ENCODE peak calls at places on chromosomes 2 and 18, in seven cellular contexts. C, T, L, F, K, X and D are unnamed samples.
A peak's percentile ranks its signal among the peaks of the same experiment; 100 is the strongest.

GRCh38 chr18:35024965-35025364 is 16.2 kb upstream of the MAPRE2 start:
- DNase-seq in T (peak; percentile 91), X (peak; percentile 74), K (peak; percentile 85), C (peak; percentile 34), L (peak; percentile 25), F (peak; percentile 13), D (no peak)

GRCh38 chr2:75113217-75113616 is 86.1 kb downstream of the TACR1 start:
- DNase-seq in K (no peak), F (no peak), T (no peak), X (no peak), C (no peak), L (no peak), D (no peak)

GRCh38 chr2:110876167-110876999 is 144.0 kb downstream of the ACOXL start:
- DNase-seq in L (no peak), T (no peak), X (no peak), C (no peak), F (no peak), K (no peak), D (no peak)

GRCh38 chr2:30514134-30514860 is 67.3 kb downstream of the LCLAT1 start:
- DNase-seq in F (peak; percentile 15), X (peak; percentile 72), K (no peak), C (peak; percentile 75), T (peak; percentile 51), L (peak; percentile 42), D (no peak)

GRCh38 chr2:238096311-238097011 is 3.7 kb upstream of the ESPNL start:
- DNase-seq in C (no peak), K (peak; percentile 84), X (no peak), L (peak; percentile 86), F (no peak), T (no peak), D (no peak)

GRCh38 chr2:218476676-218477075 is 57.8 kb downstream of the VIL1 start:
- DNase-seq in X (no peak), T (no peak), L (no peak), F (no peak), K (no peak), C (no peak), D (no peak)

GRCh38 chr2:508121-508520 is 169.1 kb downstream of the TMEM18 start:
- DNase-seq in T (no peak), F (no peak), X (no peak), C (no peak), K (no peak), L (no peak), D (no peak)

GRCh38 chr2:217887841-217888665 is 114.7 kb downstream of the TNS1 start:
- DNase-seq in K (no peak), C (no peak), X (no peak), F (no peak), L (peak; percentile 10), T (no peak), D (no peak)

GRCh38 chr2:45275235-45275805 is 266.1 kb upstream of the SIX2 start:
- DNase-seq in C (peak; percentile 56), F (peak; percentile 82), T (no peak), X (no peak), K (peak; percentile 25), L (no peak), D (peak; percentile 56)

GRCh38 chr18:61619783-61620182 is 273.0 kb downstream of the RNF152 start:
- DNase-seq in X (no peak), K (no peak), C (no peak), T (no peak), F (no peak), L (no peak), D (no peak)

GRCh38 chr18:77131100-77131651 is 1.4 kb downstream of the MBP start:
- DNase-seq in F (no peak), C (peak; percentile 45), T (peak; percentile 31), K (peak; percentile 36), L (no peak), X (no peak), D (no peak)

GRCh38 chr2:241734208-241734466 is 293 bp upstream of the D2HGDH start:
- DNase-seq in F (no peak), T (no peak), X (no peak), L (no peak), K (no peak), C (no peak), D (no peak)

GRCh38 chr2:241734467-241735208 is at the start of gene D2HGDH:
- DNase-seq in X (peak; percentile 36), L (peak; percentile 97), K (peak; percentile 89), F (peak; percentile 80), C (peak; percentile 73), T (peak; percentile 92), D (peak; percentile 77)

GRCh38 chr2:241730679-241731293 is 3.6 kb upstream of the D2HGDH start:
- DNase-seq in F (no peak), X (no peak), T (no peak), K (no peak), L (no peak), C (no peak), D (no peak)

GRCh38 chr2:241736111-241736510 is 1.7 kb downstream of the D2HGDH start:
- DNase-seq in L (no peak), T (no peak), F (peak; percentile 52), C (no peak), K (no peak), X (no peak), D (no peak)

DNA sequence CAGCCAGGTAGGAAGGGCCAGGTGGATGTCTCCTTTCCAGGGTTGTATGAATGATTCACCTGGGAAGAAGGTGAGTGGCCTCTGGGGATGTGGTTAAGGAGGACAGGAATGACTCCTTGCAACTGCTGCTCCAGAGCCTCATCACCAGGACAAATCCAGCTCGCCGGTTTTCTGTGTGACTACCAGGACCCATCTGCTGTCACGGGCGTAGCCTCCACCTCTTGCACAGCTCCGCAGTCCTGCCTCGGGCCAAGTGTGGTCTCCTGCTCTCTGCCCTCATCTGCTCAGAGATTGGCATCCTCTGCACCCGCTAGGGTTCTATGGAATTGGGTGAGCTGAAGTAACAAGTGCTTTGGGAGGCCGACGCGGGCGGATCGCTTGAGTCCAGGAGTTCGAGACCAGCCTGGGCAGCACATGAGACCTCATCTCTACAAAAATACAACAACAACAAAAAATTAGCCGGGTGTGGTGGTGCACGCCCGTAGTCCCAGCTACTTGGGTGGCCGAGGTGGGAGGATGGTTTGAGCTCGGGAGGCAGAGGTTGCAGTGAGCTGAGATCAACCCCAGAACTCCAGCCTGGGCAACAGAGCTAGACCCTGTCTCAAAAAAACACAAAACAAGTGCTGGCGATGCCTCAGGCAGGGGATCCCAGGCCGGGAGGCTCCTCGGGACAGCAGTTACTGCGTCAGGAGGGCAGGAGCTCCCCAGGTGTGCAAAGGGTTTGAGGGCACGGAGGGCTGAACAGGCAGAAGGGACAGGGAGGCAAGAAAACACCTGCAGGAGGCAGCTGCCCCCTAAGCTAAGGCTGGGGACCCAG is 831 bp upstream of the D2HGDH start:
- DNase-seq in T (no peak), L (no peak), X (no peak), K (no peak), C (no peak), F (no peak), D (no peak)
- H3K27ac ChIP-seq in T (no peak overlapping the region), L (peak overlapping the region; percentile 73), X (no peak overlapping the region), K (no peak overlapping the region), C (no peak overlapping the region), F (no peak overlapping the region), D (no peak overlapping the region)

GRCh38 chr2:18384242-18384641 is 176.2 kb downstream of the RDH14 start:
- DNase-seq in F (no peak), C (no peak), X (no peak), K (no peak), L (no peak), T (no peak), D (no peak)

DNA sequence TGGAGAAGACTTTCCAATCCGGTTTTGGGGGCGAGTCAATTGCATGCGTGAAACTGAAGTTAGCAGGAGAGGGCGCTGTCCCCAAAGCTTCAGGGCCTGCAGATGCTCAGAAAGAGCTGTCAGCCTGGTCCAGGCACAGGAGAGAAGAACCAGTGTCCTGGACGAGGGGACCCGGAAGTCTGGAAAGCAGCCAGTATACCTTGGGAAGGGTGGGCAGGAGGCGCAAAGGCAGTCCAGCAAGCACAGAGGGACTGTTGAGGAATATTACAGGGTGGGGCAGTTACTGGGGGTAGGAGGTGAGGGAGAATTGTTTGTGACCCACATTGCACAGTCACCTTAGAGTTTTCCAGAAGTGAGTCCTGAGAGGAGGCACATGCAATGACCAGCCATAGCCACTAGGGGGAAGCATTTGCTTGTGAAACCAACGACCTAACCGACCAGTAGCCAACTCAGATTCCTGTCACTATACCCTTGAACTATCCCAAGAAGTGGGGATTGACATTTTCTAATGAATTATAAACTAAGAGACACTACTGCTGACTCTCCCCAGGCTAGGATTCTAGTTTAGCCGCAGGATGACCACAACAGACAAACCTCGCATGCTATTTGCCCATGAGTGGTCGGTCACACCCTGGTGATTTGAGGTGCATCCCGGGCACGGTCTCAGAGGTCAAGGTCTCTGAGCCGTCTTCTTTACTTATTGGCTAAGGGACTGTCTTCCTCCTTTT is 172.8 kb downstream of the RDH14 start:
- DNase-seq in T (peak; percentile 71), K (peak; percentile 54), F (peak; percentile 71), L (peak; percentile 55), X (peak; percentile 48), C (peak; percentile 81), D (peak; percentile 79)
- H3K27ac ChIP-seq in T (no peak overlapping the region), K (no peak overlapping the region), F (no peak overlapping the region), L (no peak overlapping the region), X (no peak overlapping the region), C (no peak overlapping the region), D (no peak overlapping the region)

DNA sequence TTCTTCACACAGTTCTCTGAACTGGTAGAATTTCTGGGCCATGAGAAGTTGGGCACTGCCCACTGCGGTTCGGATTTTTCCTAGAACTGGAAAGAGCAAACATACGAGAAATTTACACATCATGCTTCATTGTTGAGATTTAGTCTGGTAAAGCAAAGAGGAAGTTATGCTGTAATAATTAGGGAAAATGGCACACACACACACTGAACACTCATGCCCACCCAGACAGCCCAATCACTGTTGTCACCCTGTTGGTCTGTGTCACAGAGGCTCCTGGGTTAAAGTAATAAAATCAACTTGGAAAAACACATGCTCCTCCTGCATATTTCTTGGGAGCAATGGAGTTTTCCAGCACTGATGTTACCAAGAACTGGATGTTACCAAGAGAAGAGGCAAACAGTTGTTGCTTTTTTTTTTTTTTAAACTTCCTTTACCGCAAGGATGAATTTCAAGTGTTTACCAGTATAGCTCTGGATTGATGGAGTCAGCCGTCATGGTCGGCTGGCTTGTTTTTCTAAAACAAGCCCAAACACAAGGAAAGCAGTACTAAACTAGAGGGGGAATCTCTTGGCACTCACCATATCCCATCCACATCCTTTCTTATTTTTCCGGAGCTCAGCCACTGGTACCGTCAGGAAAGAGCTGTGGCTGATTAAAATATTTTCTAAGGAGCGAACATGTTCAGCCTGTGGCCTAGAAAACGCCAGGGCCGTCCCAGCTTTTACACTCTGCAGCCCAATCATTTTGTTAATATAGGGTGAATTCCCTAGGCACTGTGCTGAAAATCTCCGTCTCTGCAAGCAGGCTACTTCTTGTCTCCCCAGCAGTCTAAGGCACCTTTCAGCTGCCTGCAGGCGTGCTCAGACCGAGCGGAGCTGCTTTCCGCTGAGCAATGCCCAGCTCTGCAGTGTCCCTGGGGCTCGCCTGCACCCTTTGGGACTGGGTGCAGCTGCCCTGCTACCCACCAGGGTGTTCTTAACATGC is 58.9 kb downstream of the TGIF1 start:
- DNase-seq in X (no peak), C (no peak), F (no peak), T (peak; percentile 50), L (no peak), K (no peak), D (no peak)
- H3K27ac ChIP-seq in X (no peak overlapping the region), C (no peak overlapping the region), F (no peak overlapping the region), T (peak overlapping the region; percentile 36), L (no peak overlapping the region), K (no peak overlapping the region), D (peak overlapping the region; percentile 14)

DNA sequence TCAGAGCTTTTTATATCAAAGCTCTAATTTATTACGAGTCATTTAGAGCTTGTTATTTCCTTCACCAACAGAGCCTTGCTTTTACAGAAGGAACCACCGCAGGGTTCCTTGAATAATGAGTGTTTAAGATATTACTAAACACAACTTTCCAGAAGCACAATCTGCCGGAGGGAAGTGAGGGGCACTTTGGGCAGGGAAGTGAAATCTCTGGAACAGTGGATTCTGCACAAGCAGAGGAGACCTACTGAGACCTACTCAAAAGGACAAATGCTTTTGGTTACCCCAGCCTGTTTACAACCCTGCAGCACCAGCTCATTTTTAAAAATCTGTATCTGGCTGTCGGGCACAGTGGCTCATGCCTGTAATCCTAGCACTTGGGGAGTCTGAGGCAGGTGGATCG is 47.8 kb upstream of the MYCN start:
- DNase-seq in L (no peak), K (no peak), T (no peak), F (no peak), C (no peak), X (no peak), D (no peak)
- H3K27ac ChIP-seq in L (no peak overlapping the region), K (no peak overlapping the region), T (no peak overlapping the region), F (no peak overlapping the region), C (no peak overlapping the region), X (no peak overlapping the region), D (no peak overlapping the region)